ENCODE peak calls at places on chromosome 21, in six cellular contexts. A is HCT116, Q is endothelial cell, K is globus pallidus, H is IMR-90, T is HEK293T. P is an unnamed sample.

GRCh38 chr21:22900511-22900910 is 1902.3 kb downstream of the NCAM2 start:
- DNase-seq in K (no peak), T (no peak), H (peak), Q (no peak), A (no peak), P (no peak)

GRCh38 chr21:28375708-28376385 is 616.8 kb downstream of the LTN1 start:
- DNase-seq in A (no peak), Q (no peak), T (no peak), K (no peak), H (peak), P (no peak)

GRCh38 chr21:45735259-45736000 is 91.9 kb downstream of the PCBP3 start:
- DNase-seq in K (no peak), T (no peak), H (no peak), Q (no peak), A (no peak), P (no peak)

GRCh38 chr21:33971492-33972013 is 55.9 kb upstream of the ATP5PO start:
- DNase-seq in H (peak), T (no peak), Q (no peak), K (no peak), A (no peak), P (no peak)

GRCh38 chr21:28160378-28160777 is 832.3 kb downstream of the LTN1 start:
- DNase-seq in T (no peak), K (no peak), A (no peak), Q (no peak), H (no peak), P (no peak)

GRCh38 chr21:36122977-36123376 is 11.9 kb upstream of the CBR3 start:
- DNase-seq in A (no peak), K (no peak), T (no peak), H (no peak), Q (no peak), P (no peak)

GRCh38 chr21:45750924-45751323 is 107.4 kb downstream of the PCBP3 start:
- DNase-seq in T (no peak), H (no peak), Q (no peak), A (no peak), K (no peak), P (no peak)

GRCh38 chr21:39971961-39972360 is 104.7 kb downstream of the PCP4 start:
- DNase-seq in K (no peak), A (no peak), Q (no peak), T (no peak), H (no peak), P (no peak)

GRCh38 chr21:41620982-41621381 is 113.0 kb upstream of the TMPRSS2 start:
- DNase-seq in H (peak), A (no peak), Q (no peak), T (no peak), K (no peak), P (no peak)

GRCh38 chr21:43983860-43984420 is 28.2 kb upstream of the TRAPPC10 start:
- DNase-seq in A (no peak), K (no peak), Q (no peak), H (no peak), T (no peak), P (no peak)

GRCh38 chr21:45336870-45337269 is 49.2 kb upstream of the POFUT2 start:
- DNase-seq in H (peak), Q (no peak), T (no peak), A (no peak), K (peak), P (no peak)

GRCh38 chr21:29279531-29279930 is 19.2 kb upstream of the BACH1 start:
- DNase-seq in K (no peak), H (no peak), Q (no peak), T (no peak), A (no peak), P (no peak)

GRCh38 chr21:44996096-44996495 is 56.3 kb downstream of the SLX9 start:
- DNase-seq in H (no peak), Q (no peak), A (no peak), T (no peak), K (no peak), P (peak)

GRCh38 chr21:34307991-34308532 is 55.7 kb upstream of the KCNE2 start:
- DNase-seq in K (no peak), T (no peak), Q (no peak), H (no peak), A (no peak), P (no peak)

GRCh38 chr21:46055863-46056281 is 42.0 kb upstream of the COL6A2 start:
- DNase-seq in T (no peak), Q (no peak), K (no peak), H (peak), A (no peak), P (no peak)

GRCh38 chr21:36028127-36029069 is 31.9 kb downstream of the SETD4 start:
- DNase-seq in T (peak), A (peak), Q (peak), K (peak), H (peak), P (peak)

GRCh38 chr21:34639882-34640788 is 25.2 kb upstream of the RCAN1 start:
- DNase-seq in A (no peak), Q (no peak), K (no peak), T (no peak), H (peak), P (no peak)

GRCh38 chr21:44894687-44895302 is 21.3 kb upstream of the PTTG1IP start:
- DNase-seq in K (no peak), T (no peak), Q (no peak), H (no peak), A (no peak), P (peak)

GRCh38 chr21:25080161-25080560 is 527.1 kb downstream of the MRPL39 start:
- DNase-seq in Q (no peak), K (no peak), H (no peak), A (no peak), T (no peak), P (no peak)

GRCh38 chr21:45203983-45204382 is 83.7 kb downstream of the POFUT2 start:
- DNase-seq in A (no peak), Q (no peak), H (no peak), T (no peak), K (no peak), P (no peak)

GRCh38 chr21:27076035-27076434 is 109.1 kb upstream of the ADAMTS5 start:
- DNase-seq in K (no peak), T (no peak), H (peak), A (no peak), Q (no peak), P (no peak)

GRCh38 chr21:45971487-45972352 is 9.8 kb upstream of the COL6A1 start:
- DNase-seq in K (no peak), A (no peak), T (no peak), H (peak), Q (no peak), P (peak)

GRCh38 chr21:44353200-44353970 is at the start of gene TRPM2:
- DNase-seq in K (peak), A (no peak), Q (no peak), H (no peak), T (no peak), P (no peak)

GRCh38 chr21:31442339-31442738 is 98.3 kb upstream of the TIAM1 start:
- DNase-seq in T (no peak), A (no peak), K (no peak), Q (no peak), H (no peak), P (no peak)

GRCh38 chr21:42777757-42778344 is 101.5 kb downstream of the WDR4 start:
- DNase-seq in Q (no peak), T (no peak), H (no peak), K (peak), A (no peak), P (no peak)

GRCh38 chr21:41226853-41227252 is 58.9 kb downstream of the BACE2 start:
- DNase-seq in K (no peak), A (no peak), H (no peak), Q (no peak), T (no peak), P (no peak)

GRCh38 chr21:41861255-41861654 is 17.9 kb downstream of the PRDM15 start:
- DNase-seq in A (no peak), K (no peak), H (no peak), Q (no peak), T (no peak), P (no peak)

GRCh38 chr21:23452384-23453083 is 2154.7 kb downstream of the MRPL39 start:
- DNase-seq in Q (peak), K (no peak), T (peak), H (no peak), A (no peak), P (peak)

GRCh38 chr21:45538381-45539045 is 3.7 kb downstream of the SLC19A1 start:
- DNase-seq in Q (no peak), A (no peak), K (no peak), T (no peak), H (no peak), P (peak)

GRCh38 chr21:31545036-31545435 is 114.5 kb upstream of the SOD1 start:
- DNase-seq in T (no peak), H (no peak), Q (no peak), A (no peak), K (no peak), P (no peak)

GRCh38 chr21:31293986-31294385 is 50.1 kb downstream of the TIAM1 start:
- DNase-seq in T (no peak), H (peak), K (no peak), Q (no peak), A (peak), P (no peak)

GRCh38 chr21:33441489-33442477 is 38.0 kb downstream of the TMEM50B start:
- DNase-seq in K (no peak), A (no peak), T (no peak), Q (no peak), H (peak), P (no peak)

GRCh38 chr21:40118527-40118926 is 251.3 kb downstream of the PCP4 start:
- DNase-seq in K (no peak), A (no peak), T (no peak), H (no peak), Q (no peak), P (no peak)

GRCh38 chr21:45736042-45736704 is 92.6 kb downstream of the PCBP3 start:
- DNase-seq in T (no peak), Q (no peak), A (no peak), K (no peak), H (no peak), P (no peak)

GRCh38 chr21:41196990-41197389 is 29.0 kb downstream of the BACE2 start:
- DNase-seq in Q (no peak), K (no peak), T (no peak), H (peak), A (no peak), P (no peak)

GRCh38 chr21:42294273-42294880 is 20.8 kb downstream of the TFF3 start:
- DNase-seq in Q (no peak), A (no peak), T (no peak), K (no peak), H (no peak), P (no peak)

GRCh38 chr21:39258207-39258606 is 55.2 kb downstream of the BRWD1 start:
- DNase-seq in K (no peak), A (no peak), H (no peak), Q (no peak), T (no peak), P (no peak)

GRCh38 chr21:37219766-37220432 is 47.2 kb downstream of the VPS26C start:
- DNase-seq in A (no peak), T (no peak), H (no peak), K (no peak), Q (no peak), P (no peak)

GRCh38 chr21:27060190-27060589 is 93.3 kb upstream of the ADAMTS5 start:
- DNase-seq in A (no peak), K (no peak), H (peak), T (no peak), Q (no peak), P (no peak)